ENCODE peak calls at places on chromosomes 6 and 20, in seven cellular contexts. One of them, this sample, is unnamed.

GRCh38 chr20:79565-79964 is 7.9 kb upstream of the DEFB125 start:
- DNase-seq in stimulated activated CD4-positive, alpha-beta T cell treated with anti-CD3 and anti-CD28 coated beads, Interleukin-1b, Interleukin-23, amount 100 ng/mL, for 1 hour: no peak
- DNase-seq in myocyte: no peak
- DNase-seq in endothelial cell of umbilical vein: no peak
- DNase-seq in type B pancreatic cell: no peak
- DNase-seq in activated CD4-positive, CD25-positive, alpha-beta regulatory T cell: no peak
- DNase-seq in T-cell: no peak
- DNase-seq in this sample: no peak

GRCh38 chr6:24719125-24719931 is at the start of gene C6orf62:
- DNase-seq in type B pancreatic cell: no peak
- DNase-seq in stimulated activated CD4-positive, alpha-beta T cell treated with anti-CD3 and anti-CD28 coated beads, Interleukin-1b, Interleukin-23, amount 100 ng/mL, for 1 hour: peak
- DNase-seq in myocyte: peak
- DNase-seq in T-cell: peak
- DNase-seq in activated CD4-positive, CD25-positive, alpha-beta regulatory T cell: no peak
- DNase-seq in endothelial cell of umbilical vein: peak
- DNase-seq in this sample: no peak

GRCh38 chr6:149335924-149336323 is 18.4 kb downstream of the TAB2 start:
- DNase-seq in type B pancreatic cell: no peak
- DNase-seq in T-cell: no peak
- DNase-seq in activated CD4-positive, CD25-positive, alpha-beta regulatory T cell: no peak
- DNase-seq in stimulated activated CD4-positive, alpha-beta T cell treated with anti-CD3 and anti-CD28 coated beads, Interleukin-1b, Interleukin-23, amount 100 ng/mL, for 1 hour: peak
- DNase-seq in endothelial cell of umbilical vein: peak
- DNase-seq in myocyte: peak
- DNase-seq in this sample: no peak

GRCh38 chr20:51305316-51306052 is 237.0 kb downstream of the NFATC2 start:
- DNase-seq in stimulated activated CD4-positive, alpha-beta T cell treated with anti-CD3 and anti-CD28 coated beads, Interleukin-1b, Interleukin-23, amount 100 ng/mL, for 1 hour: no peak
- DNase-seq in T-cell: no peak
- DNase-seq in activated CD4-positive, CD25-positive, alpha-beta regulatory T cell: no peak
- DNase-seq in endothelial cell of umbilical vein: no peak
- DNase-seq in myocyte: no peak
- DNase-seq in type B pancreatic cell: no peak
- DNase-seq in this sample: no peak

GRCh38 chr6:137046871-137047412 is 2.2 kb upstream of the IL20RA start:
- DNase-seq in stimulated activated CD4-positive, alpha-beta T cell treated with anti-CD3 and anti-CD28 coated beads, Interleukin-1b, Interleukin-23, amount 100 ng/mL, for 1 hour: no peak
- DNase-seq in type B pancreatic cell: no peak
- DNase-seq in activated CD4-positive, CD25-positive, alpha-beta regulatory T cell: no peak
- DNase-seq in T-cell: no peak
- DNase-seq in myocyte: no peak
- DNase-seq in endothelial cell of umbilical vein: no peak
- DNase-seq in this sample: no peak

GRCh38 chr6:157756708-157757429 is 66.2 kb upstream of the SNX9 start:
- DNase-seq in T-cell: peak
- DNase-seq in stimulated activated CD4-positive, alpha-beta T cell treated with anti-CD3 and anti-CD28 coated beads, Interleukin-1b, Interleukin-23, amount 100 ng/mL, for 1 hour: peak
- DNase-seq in activated CD4-positive, CD25-positive, alpha-beta regulatory T cell: peak
- DNase-seq in type B pancreatic cell: peak
- DNase-seq in endothelial cell of umbilical vein: peak
- DNase-seq in myocyte: peak
- DNase-seq in this sample: peak

GRCh38 chr20:59820204-59821041 is 113.0 kb downstream of the SYCP2 start:
- DNase-seq in stimulated activated CD4-positive, alpha-beta T cell treated with anti-CD3 and anti-CD28 coated beads, Interleukin-1b, Interleukin-23, amount 100 ng/mL, for 1 hour: no peak
- DNase-seq in activated CD4-positive, CD25-positive, alpha-beta regulatory T cell: no peak
- DNase-seq in type B pancreatic cell: no peak
- DNase-seq in myocyte: peak
- DNase-seq in endothelial cell of umbilical vein: no peak
- DNase-seq in T-cell: no peak
- DNase-seq in this sample: no peak

GRCh38 chr6:90859612-90860011 is 272.7 kb upstream of the MAP3K7 start:
- DNase-seq in myocyte: no peak
- DNase-seq in type B pancreatic cell: no peak
- DNase-seq in stimulated activated CD4-positive, alpha-beta T cell treated with anti-CD3 and anti-CD28 coated beads, Interleukin-1b, Interleukin-23, amount 100 ng/mL, for 1 hour: no peak
- DNase-seq in activated CD4-positive, CD25-positive, alpha-beta regulatory T cell: no peak
- DNase-seq in T-cell: no peak
- DNase-seq in endothelial cell of umbilical vein: no peak
- DNase-seq in this sample: no peak

GRCh38 chr20:54126809-54127655 is 46.8 kb downstream of the CYP24A1 start:
- DNase-seq in myocyte: no peak
- DNase-seq in T-cell: no peak
- DNase-seq in stimulated activated CD4-positive, alpha-beta T cell treated with anti-CD3 and anti-CD28 coated beads, Interleukin-1b, Interleukin-23, amount 100 ng/mL, for 1 hour: no peak
- DNase-seq in activated CD4-positive, CD25-positive, alpha-beta regulatory T cell: no peak
- DNase-seq in type B pancreatic cell: no peak
- DNase-seq in endothelial cell of umbilical vein: no peak
- DNase-seq in this sample: no peak

GRCh38 chr6:87210979-87211378 is 55.6 kb downstream of the ZNF292 start:
- DNase-seq in endothelial cell of umbilical vein: no peak
- DNase-seq in stimulated activated CD4-positive, alpha-beta T cell treated with anti-CD3 and anti-CD28 coated beads, Interleukin-1b, Interleukin-23, amount 100 ng/mL, for 1 hour: no peak
- DNase-seq in activated CD4-positive, CD25-positive, alpha-beta regulatory T cell: no peak
- DNase-seq in T-cell: no peak
- DNase-seq in myocyte: peak
- DNase-seq in type B pancreatic cell: no peak
- DNase-seq in this sample: no peak

GRCh38 chr6:166331503-166332133 is 10.7 kb downstream of the SFT2D1 start:
- DNase-seq in type B pancreatic cell: no peak
- DNase-seq in activated CD4-positive, CD25-positive, alpha-beta regulatory T cell: no peak
- DNase-seq in T-cell: no peak
- DNase-seq in myocyte: no peak
- DNase-seq in endothelial cell of umbilical vein: no peak
- DNase-seq in stimulated activated CD4-positive, alpha-beta T cell treated with anti-CD3 and anti-CD28 coated beads, Interleukin-1b, Interleukin-23, amount 100 ng/mL, for 1 hour: no peak
- DNase-seq in this sample: no peak

GRCh38 chr6:36109092-36109491 is 21.2 kb upstream of the MAPK13 start:
- DNase-seq in activated CD4-positive, CD25-positive, alpha-beta regulatory T cell: peak
- DNase-seq in T-cell: peak
- DNase-seq in myocyte: peak
- DNase-seq in stimulated activated CD4-positive, alpha-beta T cell treated with anti-CD3 and anti-CD28 coated beads, Interleukin-1b, Interleukin-23, amount 100 ng/mL, for 1 hour: no peak
- DNase-seq in endothelial cell of umbilical vein: no peak
- DNase-seq in type B pancreatic cell: no peak
- DNase-seq in this sample: no peak

GRCh38 chr6:45479834-45480696 is 102.3 kb upstream of the SUPT3H start:
- DNase-seq in T-cell: no peak
- DNase-seq in endothelial cell of umbilical vein: peak
- DNase-seq in activated CD4-positive, CD25-positive, alpha-beta regulatory T cell: no peak
- DNase-seq in myocyte: peak
- DNase-seq in type B pancreatic cell: no peak
- DNase-seq in stimulated activated CD4-positive, alpha-beta T cell treated with anti-CD3 and anti-CD28 coated beads, Interleukin-1b, Interleukin-23, amount 100 ng/mL, for 1 hour: no peak
- DNase-seq in this sample: no peak

GRCh38 chr20:37285664-37286374 is 3.6 kb upstream of the MANBAL start:
- DNase-seq in stimulated activated CD4-positive, alpha-beta T cell treated with anti-CD3 and anti-CD28 coated beads, Interleukin-1b, Interleukin-23, amount 100 ng/mL, for 1 hour: no peak
- DNase-seq in type B pancreatic cell: no peak
- DNase-seq in myocyte: no peak
- DNase-seq in endothelial cell of umbilical vein: no peak
- DNase-seq in activated CD4-positive, CD25-positive, alpha-beta regulatory T cell: no peak
- DNase-seq in T-cell: no peak
- DNase-seq in this sample: no peak

GRCh38 chr6:159959976-159960384 is 8.9 kb upstream of the IGF2R start:
- DNase-seq in type B pancreatic cell: no peak
- DNase-seq in endothelial cell of umbilical vein: no peak
- DNase-seq in T-cell: no peak
- DNase-seq in stimulated activated CD4-positive, alpha-beta T cell treated with anti-CD3 and anti-CD28 coated beads, Interleukin-1b, Interleukin-23, amount 100 ng/mL, for 1 hour: no peak
- DNase-seq in myocyte: peak
- DNase-seq in activated CD4-positive, CD25-positive, alpha-beta regulatory T cell: no peak
- DNase-seq in this sample: no peak

GRCh38 chr6:162108041-162108440 is 619.5 kb downstream of the PRKN start:
- DNase-seq in T-cell: no peak
- DNase-seq in activated CD4-positive, CD25-positive, alpha-beta regulatory T cell: no peak
- DNase-seq in type B pancreatic cell: no peak
- DNase-seq in endothelial cell of umbilical vein: no peak
- DNase-seq in stimulated activated CD4-positive, alpha-beta T cell treated with anti-CD3 and anti-CD28 coated beads, Interleukin-1b, Interleukin-23, amount 100 ng/mL, for 1 hour: no peak
- DNase-seq in myocyte: no peak
- DNase-seq in this sample: no peak

GRCh38 chr6:37695273-37695672 is 2.4 kb downstream of the MDGA1 start:
- DNase-seq in type B pancreatic cell: no peak
- DNase-seq in myocyte: no peak
- DNase-seq in endothelial cell of umbilical vein: no peak
- DNase-seq in stimulated activated CD4-positive, alpha-beta T cell treated with anti-CD3 and anti-CD28 coated beads, Interleukin-1b, Interleukin-23, amount 100 ng/mL, for 1 hour: no peak
- DNase-seq in activated CD4-positive, CD25-positive, alpha-beta regulatory T cell: no peak
- DNase-seq in T-cell: no peak
- DNase-seq in this sample: no peak

GRCh38 chr20:48682529-48683385 is 145.0 kb downstream of the PREX1 start:
- DNase-seq in activated CD4-positive, CD25-positive, alpha-beta regulatory T cell: no peak
- DNase-seq in stimulated activated CD4-positive, alpha-beta T cell treated with anti-CD3 and anti-CD28 coated beads, Interleukin-1b, Interleukin-23, amount 100 ng/mL, for 1 hour: no peak
- DNase-seq in T-cell: no peak
- DNase-seq in myocyte: peak
- DNase-seq in type B pancreatic cell: peak
- DNase-seq in endothelial cell of umbilical vein: peak
- DNase-seq in this sample: peak

GRCh38 chr6:63572733-63573139 is 456 bp downstream of the LOC128125822 start:
- DNase-seq in type B pancreatic cell: peak
- DNase-seq in activated CD4-positive, CD25-positive, alpha-beta regulatory T cell: no peak
- DNase-seq in myocyte: no peak
- DNase-seq in endothelial cell of umbilical vein: no peak
- DNase-seq in stimulated activated CD4-positive, alpha-beta T cell treated with anti-CD3 and anti-CD28 coated beads, Interleukin-1b, Interleukin-23, amount 100 ng/mL, for 1 hour: no peak
- DNase-seq in T-cell: no peak
- DNase-seq in this sample: peak

GRCh38 chr20:38129893-38130609 is 35.0 kb downstream of the TGM2 start:
- DNase-seq in myocyte: no peak
- DNase-seq in activated CD4-positive, CD25-positive, alpha-beta regulatory T cell: no peak
- DNase-seq in type B pancreatic cell: no peak
- DNase-seq in endothelial cell of umbilical vein: no peak
- DNase-seq in stimulated activated CD4-positive, alpha-beta T cell treated with anti-CD3 and anti-CD28 coated beads, Interleukin-1b, Interleukin-23, amount 100 ng/mL, for 1 hour: no peak
- DNase-seq in T-cell: no peak
- DNase-seq in this sample: no peak

GRCh38 chr6:152750694-152751093 is at the start of gene VIP:
- DNase-seq in type B pancreatic cell: no peak
- DNase-seq in activated CD4-positive, CD25-positive, alpha-beta regulatory T cell: no peak
- DNase-seq in endothelial cell of umbilical vein: peak
- DNase-seq in T-cell: no peak
- DNase-seq in myocyte: peak
- DNase-seq in stimulated activated CD4-positive, alpha-beta T cell treated with anti-CD3 and anti-CD28 coated beads, Interleukin-1b, Interleukin-23, amount 100 ng/mL, for 1 hour: no peak
- DNase-seq in this sample: no peak